ENCODE peak calls at places on chromosomes 12 and 14, in eight cellular contexts. T is NCI-H1436, C is neural crest cell, H is T-helper 2 cell, X is amniotic stem cell, B is BJ, L is B cell, G is WTC11. Q is an unnamed sample.

GRCh38 chr12:56267443-56268071 is 815 bp downstream of the COQ10A start:
- DNase-seq in L (no peak), H (no peak), X (no peak), B (no peak), C (no peak), G (peak), T (no peak), Q (no peak)

GRCh38 chr12:98909749-98910148 is 264.7 kb downstream of the APAF1 start:
- DNase-seq in B (no peak), H (no peak), X (no peak), T (peak), G (peak), L (no peak), C (no peak), Q (no peak)

GRCh38 chr12:26271024-26271423 is 75.7 kb downstream of the SSPN start:
- DNase-seq in L (no peak), X (no peak), T (no peak), H (no peak), B (no peak), G (no peak), C (no peak), Q (no peak)

GRCh38 chr14:105152794-105153241 is 15.8 kb downstream of the JAG2 start:
- DNase-seq in B (no peak), X (no peak), L (no peak), T (no peak), C (no peak), G (no peak), H (no peak), Q (no peak)

GRCh38 chr12:49553512-49554088 is 14.3 kb downstream of the MCRS1 start:
- DNase-seq in B (no peak), G (no peak), X (no peak), H (no peak), L (no peak), T (peak), C (no peak), Q (no peak)

GRCh38 chr14:50363734-50364113 is 33.0 kb downstream of the CDKL1 start:
- DNase-seq in X (no peak), H (no peak), C (no peak), G (no peak), B (no peak), L (peak), T (no peak), Q (no peak)

GRCh38 chr12:28780096-28780495 is 369.0 kb upstream of the FAR2 start:
- DNase-seq in H (no peak), B (no peak), X (no peak), L (no peak), C (no peak), T (no peak), G (no peak), Q (peak)

GRCh38 chr12:39032034-39032433 is 126.6 kb upstream of the CPNE8 start:
- DNase-seq in X (no peak), G (no peak), B (no peak), C (no peak), L (no peak), T (no peak), H (no peak), Q (no peak)